ENCODE peak calls at places on chromosomes 13 and 19, in seven cellular contexts. G is NCI-H1417 treated with DMSO at 0.1 percent for 48 hours, W is Calu3, M is cardiac muscle cell, Q is astrocyte of the spinal cord, C is GM20000, K is non-pigmented ciliary epithelial cell. O is an unnamed sample.

GRCh38 chr13:43072394-43072793 is 49.0 kb downstream of the DNAJC15 start:
- DNase-seq in G (no peak), W (no peak), M (peak; percentile 58), Q (no peak), C (no peak), K (no peak), O (no peak)

GRCh38 chr13:39527301-39527700 is 75.7 kb downstream of the LHFPL6 start:
- DNase-seq in G (no peak), W (no peak), M (no peak), Q (no peak), C (no peak), K (no peak), O (no peak)

GRCh38 chr13:93635687-93636086 is 409.1 kb downstream of the GPC6 start:
- DNase-seq in G (no peak), W (no peak), M (peak; percentile 90), Q (peak; percentile 34), C (no peak), K (no peak), O (no peak)

GRCh38 chr19:49488046-49488862 is 846 bp downstream of the RPL13A start:
- DNase-seq in G (no peak), W (no peak), M (no peak), Q (no peak), C (no peak), K (no peak), O (peak; percentile 53)

GRCh38 chr19:53868091-53868891 is 608 bp downstream of the MYADM start:
- DNase-seq in G (no peak), W (peak; percentile 73), M (peak; percentile 81), Q (peak; percentile 53), C (peak; percentile 57), K (no peak), O (no peak)

GRCh38 chr19:55440411-55441105 is 2.5 kb downstream of the SHISA7 start:
- DNase-seq in G (no peak), W (no peak), M (no peak), Q (no peak), C (peak; percentile 79), K (no peak), O (peak; percentile 80)

GRCh38 chr19:47483200-47483599 is 819 bp downstream of the KPTN start:
- DNase-seq in G (no peak), W (no peak), M (no peak), Q (no peak), C (no peak), K (no peak), O (no peak)

GRCh38 chr13:27401210-27401609 is 23.2 kb upstream of the GTF3A start:
- DNase-seq in G (no peak), W (no peak), M (no peak), Q (no peak), C (no peak), K (no peak), O (no peak)

GRCh38 chr19:33830264-33830663 is 33.6 kb downstream of the KCTD15 start:
- DNase-seq in G (no peak), W (no peak), M (no peak), Q (no peak), C (no peak), K (no peak), O (no peak)

GRCh38 chr13:73142091-73142490 is 83.3 kb downstream of the KLF5 start:
- DNase-seq in G (no peak), W (no peak), M (peak; percentile 31), Q (no peak), C (no peak), K (no peak), O (peak; percentile 50)

GRCh38 chr13:62014299-62014698 is 598.6 kb upstream of the PCDH20 start:
- DNase-seq in G (peak; percentile 66), W (no peak), M (peak; percentile 6), Q (peak; percentile 52), C (no peak), K (no peak), O (peak; percentile 75)

GRCh38 chr19:14516746-14517438 is 1.3 kb downstream of the DNAJB1 start:
- DNase-seq in G (no peak), W (no peak), M (no peak), Q (no peak), C (no peak), K (no peak), O (no peak)

GRCh38 chr19:18433039-18433691 is 4.8 kb downstream of the ISYNA1 start:
- DNase-seq in G (no peak), W (no peak), M (peak; percentile 62), Q (no peak), C (peak; percentile 80), K (no peak), O (no peak)

GRCh38 chr13:102400619-102401125 is 1.2 kb downstream of the FGF14 start:
- DNase-seq in G (no peak), W (no peak), M (no peak), Q (peak; percentile 2), C (no peak), K (no peak), O (peak; percentile 28)

GRCh38 chr19:51325161-51325979 is 13.9 kb downstream of the IGLON5 start:
- DNase-seq in G (no peak), W (no peak), M (no peak), Q (no peak), C (no peak), K (no peak), O (no peak)

GRCh38 chr13:110290153-110290552 is 16.8 kb downstream of the COL4A1 start:
- DNase-seq in G (no peak), W (no peak), M (no peak), Q (no peak), C (no peak), K (no peak), O (no peak)

GRCh38 chr19:39971380-39971841 is 446 bp downstream of the PSMC4 start:
- DNase-seq in G (no peak), W (no peak), M (no peak), Q (no peak), C (no peak), K (no peak), O (no peak)

GRCh38 chr13:104534847-104535246 is 1468.6 kb upstream of the SLC10A2 start:
- DNase-seq in G (no peak), W (no peak), M (no peak), Q (no peak), C (no peak), K (no peak), O (peak; percentile 13)

GRCh38 chr19:52778811-52779210 is 7.8 kb downstream of the ZNF600 start:
- DNase-seq in G (no peak), W (no peak), M (no peak), Q (no peak), C (peak; percentile 10), K (no peak), O (no peak)

GRCh38 chr13:96089749-96090239 is at the start of gene HS6ST3:
- DNase-seq in G (no peak), W (no peak), M (peak; percentile 10), Q (peak; percentile 8), C (peak; percentile 14), K (no peak), O (peak; percentile 60)

GRCh38 chr19:49570997-49571676 is 9.2 kb downstream of the NOSIP start:
- DNase-seq in G (no peak), W (no peak), M (no peak), Q (no peak), C (no peak), K (no peak), O (no peak)

GRCh38 chr13:48431431-48431830 is 18.5 kb upstream of the LPAR6 start:
- DNase-seq in G (no peak), W (no peak), M (peak; percentile 37), Q (peak; percentile 61), C (no peak), K (no peak), O (no peak)

GRCh38 chr13:24032252-24032651 is 128.3 kb upstream of the SPATA13 start:
- DNase-seq in G (no peak), W (no peak), M (peak; percentile 95), Q (peak; percentile 45), C (no peak), K (no peak), O (no peak)

GRCh38 chr13:102367836-102368235 is 34.0 kb downstream of the FGF14 start:
- DNase-seq in G (no peak), W (no peak), M (no peak), Q (no peak), C (no peak), K (no peak), O (no peak)

GRCh38 chr13:42574435-42575311 is 721 bp downstream of the TNFSF11 start:
- DNase-seq in G (no peak), W (no peak), M (peak; percentile 3), Q (no peak), C (peak; percentile 89), K (no peak), O (peak; percentile 48)

GRCh38 chr13:102870677-102871415 is 25.0 kb downstream of the ERCC5 start:
- DNase-seq in G (no peak), W (peak; percentile 43), M (peak; percentile 80), Q (peak; percentile 73), C (peak; percentile 54), K (peak; percentile 68), O (peak; percentile 51)

GRCh38 chr13:31134055-31134711 is 27.5 kb downstream of the HSPH1 start:
- DNase-seq in G (no peak), W (no peak), M (no peak), Q (no peak), C (no peak), K (no peak), O (no peak)

GRCh38 chr19:34666958-34667265 is 10.0 kb downstream of the SCGB2B2 start:
- DNase-seq in G (no peak), W (no peak), M (no peak), Q (no peak), C (no peak), K (no peak), O (no peak)

GRCh38 chr19:8517551-8518442 is 3.8 kb upstream of the ZNF414 start:
- DNase-seq in G (no peak), W (no peak), M (peak; percentile 82), Q (no peak), C (no peak), K (no peak), O (no peak)

GRCh38 chr19:18340990-18341868 is 831 bp downstream of the PGPEP1 start:
- DNase-seq in G (no peak), W (peak; percentile 53), M (peak; percentile 43), Q (peak; percentile 55), C (peak; percentile 88), K (no peak), O (peak; percentile 62)

GRCh38 chr19:37317403-37318209 is 53.3 kb upstream of the ZNF527 start:
- DNase-seq in G (peak; percentile 91), W (peak; percentile 97), M (peak; percentile 99), Q (peak; percentile 99), C (peak; percentile 90), K (peak; percentile 99), O (peak; percentile 97)

O was measured in NCI-H146.